ENCODE peak calls at places on chromosomes 6 and 20, in four cellular contexts. One of them, this sample, is unnamed.

GRCh38 chr6:88142299-88142668 is 23.9 kb downstream of the CNR1 start:
- DNase-seq in stimulated activated CD4-positive, alpha-beta T cell treated with anti-CD3 and anti-CD28 coated beads, TNF-alpha, amount 100 ng/mL, for 1 hour: no peak
- DNase-seq in adrenal gland: no peak
- DNase-seq in HFF-Myc: no peak
- DNase-seq in this sample: no peak

GRCh38 chr6:116010400-116011095 is 50.1 kb downstream of the FRK start:
- DNase-seq in stimulated activated CD4-positive, alpha-beta T cell treated with anti-CD3 and anti-CD28 coated beads, TNF-alpha, amount 100 ng/mL, for 1 hour: no peak
- DNase-seq in adrenal gland: peak
- DNase-seq in HFF-Myc: peak
- DNase-seq in this sample: peak

GRCh38 chr6:2861071-2861821 is 19.6 kb upstream of the SERPINB1 start:
- DNase-seq in stimulated activated CD4-positive, alpha-beta T cell treated with anti-CD3 and anti-CD28 coated beads, TNF-alpha, amount 100 ng/mL, for 1 hour: no peak
- DNase-seq in adrenal gland: no peak
- DNase-seq in HFF-Myc: no peak
- DNase-seq in this sample: no peak

GRCh38 chr20:3452690-3453089 is 18.1 kb upstream of the ATRN start:
- DNase-seq in stimulated activated CD4-positive, alpha-beta T cell treated with anti-CD3 and anti-CD28 coated beads, TNF-alpha, amount 100 ng/mL, for 1 hour: no peak
- DNase-seq in adrenal gland: no peak
- DNase-seq in HFF-Myc: no peak
- DNase-seq in this sample: no peak

GRCh38 chr6:31299947-31300346 is 28.1 kb upstream of the HLA-C start:
- DNase-seq in stimulated activated CD4-positive, alpha-beta T cell treated with anti-CD3 and anti-CD28 coated beads, TNF-alpha, amount 100 ng/mL, for 1 hour: no peak
- DNase-seq in adrenal gland: no peak
- DNase-seq in HFF-Myc: no peak
- DNase-seq in this sample: no peak

GRCh38 chr6:108562503-108562993 is 1.8 kb downstream of the FOXO3 start:
- DNase-seq in stimulated activated CD4-positive, alpha-beta T cell treated with anti-CD3 and anti-CD28 coated beads, TNF-alpha, amount 100 ng/mL, for 1 hour: no peak
- DNase-seq in adrenal gland: peak
- DNase-seq in HFF-Myc: no peak
- DNase-seq in this sample: peak

GRCh38 chr20:63156221-63156671 is 59.7 kb downstream of the YTHDF1 start:
- DNase-seq in stimulated activated CD4-positive, alpha-beta T cell treated with anti-CD3 and anti-CD28 coated beads, TNF-alpha, amount 100 ng/mL, for 1 hour: no peak
- DNase-seq in adrenal gland: no peak
- DNase-seq in HFF-Myc: no peak
- DNase-seq in this sample: no peak

GRCh38 chr6:27553123-27553904 is 80.4 kb upstream of the ZNF184 start:
- DNase-seq in stimulated activated CD4-positive, alpha-beta T cell treated with anti-CD3 and anti-CD28 coated beads, TNF-alpha, amount 100 ng/mL, for 1 hour: no peak
- DNase-seq in adrenal gland: no peak
- DNase-seq in HFF-Myc: peak
- DNase-seq in this sample: peak

GRCh38 chr20:64079273-64080012 is at the start of gene RGS19:
- DNase-seq in stimulated activated CD4-positive, alpha-beta T cell treated with anti-CD3 and anti-CD28 coated beads, TNF-alpha, amount 100 ng/mL, for 1 hour: peak
- DNase-seq in adrenal gland: peak
- DNase-seq in HFF-Myc: no peak
- DNase-seq in this sample: peak

GRCh38 chr20:63443606-63444395 is 28.7 kb downstream of the KCNQ2 start:
- DNase-seq in stimulated activated CD4-positive, alpha-beta T cell treated with anti-CD3 and anti-CD28 coated beads, TNF-alpha, amount 100 ng/mL, for 1 hour: no peak
- DNase-seq in adrenal gland: no peak
- DNase-seq in HFF-Myc: no peak
- DNase-seq in this sample: no peak